ENCODE peak calls at places on chromosomes 12 and 14, in seven cellular contexts. P is NCI-H510A; R is mucosa of descending colon; B is type B pancreatic cell; E is stimulated activated CD8-positive, alpha-beta memory T cell treated with anti-CD3 and anti-CD28 coated beads, Interleukin-4, amount 100 ng/mL, for 24 hours; L is progenitor cell of endocrine pancreas; D is RWPE1. N is an unnamed sample.

GRCh38 chr14:45906257-45906656 is 653.3 kb upstream of the MIS18BP1 start:
- DNase-seq in D (no peak), B (no peak), E (no peak), P (no peak), R (no peak), L (no peak), N (no peak)

GRCh38 chr14:29240046-29240445 is 473.5 kb downstream of the FOXG1 start:
- DNase-seq in D (peak), B (no peak), L (no peak), E (no peak), P (no peak), R (no peak), N (no peak)

GRCh38 chr12:2064078-2064507 is 11.3 kb downstream of the CACNA1C start:
- DNase-seq in P (no peak), E (no peak), D (no peak), L (no peak), B (no peak), R (no peak), N (no peak)

GRCh38 chr14:104844306-104845032 is 20.6 kb upstream of the CEP170B start:
- DNase-seq in E (no peak), B (no peak), R (no peak), P (no peak), L (no peak), D (no peak), N (no peak)

GRCh38 chr12:130041983-130042812 is 120.1 kb upstream of the FZD10 start:
- DNase-seq in R (peak), B (peak), L (peak), E (peak), D (peak), P (peak), N (no peak)

GRCh38 chr14:61608245-61609142 is 86.8 kb upstream of the HIF1A start:
- DNase-seq in D (no peak), B (no peak), L (no peak), R (no peak), P (peak), E (no peak), N (no peak)

GRCh38 chr14:81450100-81450531 is 50.0 kb upstream of the STON2 start:
- DNase-seq in P (peak), D (no peak), R (no peak), E (no peak), L (no peak), B (no peak), N (no peak)

GRCh38 chr12:50986961-50987737 is 34.8 kb downstream of the HIGD1C start:
- DNase-seq in R (no peak), L (peak), D (peak), P (no peak), B (no peak), E (no peak), N (no peak)

GRCh38 chr12:40446385-40446784 is 221.6 kb downstream of the LRRK2 start:
- DNase-seq in B (no peak), E (no peak), D (peak), R (no peak), L (no peak), P (no peak), N (no peak)

GRCh38 chr14:102424520-102424919 is 61.8 kb downstream of the TECPR2 start:
- DNase-seq in L (no peak), D (no peak), P (no peak), R (no peak), B (no peak), E (no peak), N (no peak)

GRCh38 chr12:56687225-56688128 is 607 bp downstream of the PTGES3 start:
- DNase-seq in D (peak), R (peak), P (no peak), B (no peak), L (peak), E (peak), N (peak)

GRCh38 chr12:28219827-28220226 is 29.6 kb downstream of the CCDC91 start:
- DNase-seq in E (no peak), P (no peak), L (no peak), B (no peak), D (no peak), R (no peak), N (no peak)

GRCh38 chr12:87439990-87440827 is 589.0 kb downstream of the C12orf50 start:
- DNase-seq in E (no peak), B (no peak), P (no peak), R (no peak), D (peak), L (no peak), N (no peak)

GRCh38 chr12:32390572-32391219 is 8.7 kb upstream of the FGD4 start:
- DNase-seq in E (no peak), B (no peak), R (peak), L (no peak), D (no peak), P (peak), N (no peak)

GRCh38 chr12:119666900-119667576 is 895 bp upstream of the PRKAB1 start:
- DNase-seq in B (no peak), L (no peak), D (no peak), P (no peak), E (no peak), R (no peak), N (no peak)

GRCh38 chr12:65122661-65123060 is 1.6 kb upstream of the WIF1 start:
- DNase-seq in R (no peak), D (no peak), B (no peak), P (no peak), E (no peak), L (no peak), N (no peak)

GRCh38 chr12:80861636-80862378 is 75.9 kb downstream of the LIN7A start:
- DNase-seq in E (no peak), P (no peak), R (no peak), D (no peak), L (no peak), B (no peak), N (no peak)

GRCh38 chr14:89256273-89256672 is 160.8 kb downstream of the FOXN3 start:
- DNase-seq in L (no peak), D (no peak), E (no peak), B (no peak), R (no peak), P (no peak), N (peak)

GRCh38 chr12:31106101-31106803 is 32.6 kb downstream of the DDX11 start:
- DNase-seq in R (no peak), D (no peak), L (no peak), B (no peak), E (no peak), P (peak), N (peak)

GRCh38 chr14:50497351-50497750 is 35.0 kb downstream of the MAP4K5 start:
- DNase-seq in R (no peak), E (no peak), L (no peak), P (no peak), B (no peak), D (no peak), N (no peak)

GRCh38 chr14:42535397-42535796 is 928.7 kb downstream of the LRFN5 start:
- DNase-seq in P (no peak), B (no peak), R (no peak), L (no peak), E (no peak), D (no peak), N (no peak)

GRCh38 chr14:61703342-61704129 is 8.2 kb downstream of the HIF1A start:
- DNase-seq in P (no peak), B (no peak), L (no peak), E (no peak), R (no peak), D (no peak), N (no peak)

GRCh38 chr12:74957636-74958035 is 252.0 kb downstream of the KCNC2 start:
- DNase-seq in L (no peak), R (no peak), B (no peak), P (no peak), D (no peak), E (no peak), N (no peak)

GRCh38 chr12:65938807-65939206 is 114.5 kb downstream of the HMGA2 start:
- DNase-seq in P (no peak), E (no peak), D (no peak), B (no peak), R (no peak), L (no peak), N (no peak)

GRCh38 chr12:17609152-17609551 is 480.8 kb downstream of the RERGL start:
- DNase-seq in B (no peak), P (no peak), L (no peak), E (no peak), R (no peak), D (no peak), N (no peak)

GRCh38 chr14:104184506-104184905 is 46.1 kb downstream of the KIF26A start:
- DNase-seq in P (no peak), B (no peak), R (no peak), L (no peak), D (no peak), E (no peak), N (no peak)

GRCh38 chr14:68504861-68505260 is 288.0 kb downstream of the ZFP36L1 start:
- DNase-seq in B (no peak), P (no peak), E (no peak), R (no peak), L (no peak), D (no peak), N (no peak)

GRCh38 chr12:44000309-44000952 is 164.6 kb downstream of the TMEM117 start:
- DNase-seq in P (no peak), E (no peak), B (no peak), D (peak), R (peak), L (peak), N (no peak)

GRCh38 chr12:115322275-115322674 is 638.3 kb upstream of the TBX3 start:
- DNase-seq in B (no peak), R (no peak), E (no peak), P (no peak), D (peak), L (no peak), N (no peak)